ENCODE peak calls at places on chromosomes 12 and 14, in eight cellular contexts. One of them, this sample, is unnamed. For H3K36me3 and H3K4me1, the result is how much of the 10 kb centered on the place peaks cover.

GRCh38 chr12:118307069-118307954 is 65.4 kb downstream of the TAOK3 start:
- DNase-seq in heart left ventricle: peak
- DNase-seq in effector memory CD4-positive, alpha-beta T cell: no peak
- DNase-seq in stomach: no peak
- DNase-seq in suprapubic skin: no peak
- DNase-seq in MM.1S: no peak
- DNase-seq in GM23248: peak
- DNase-seq in cardiac muscle cell: peak
- DNase-seq in this sample: no peak

GRCh38 chr12:94416613-94417012 is 43.1 kb downstream of the CEP83 start:
- DNase-seq in heart left ventricle: no peak
- DNase-seq in effector memory CD4-positive, alpha-beta T cell: no peak
- DNase-seq in stomach: no peak
- DNase-seq in suprapubic skin: no peak
- DNase-seq in MM.1S: no peak
- DNase-seq in GM23248: no peak
- DNase-seq in cardiac muscle cell: no peak
- DNase-seq in this sample: no peak

GRCh38 chr12:131089526-131090253 is 136.0 kb downstream of the ADGRD1 start:
- DNase-seq in heart left ventricle: peak
- DNase-seq in effector memory CD4-positive, alpha-beta T cell: no peak
- DNase-seq in stomach: no peak
- DNase-seq in suprapubic skin: no peak
- DNase-seq in MM.1S: no peak
- DNase-seq in GM23248: no peak
- DNase-seq in cardiac muscle cell: no peak
- DNase-seq in this sample: no peak

GRCh38 chr12:53061404-53062010 is 11.6 kb downstream of the TNS2 start:
- DNase-seq in heart left ventricle: no peak
- DNase-seq in effector memory CD4-positive, alpha-beta T cell: no peak
- DNase-seq in stomach: peak
- DNase-seq in suprapubic skin: no peak
- DNase-seq in MM.1S: no peak
- DNase-seq in GM23248: no peak
- DNase-seq in cardiac muscle cell: peak
- DNase-seq in this sample: no peak

GRCh38 chr14:37526992-37527391 is 68.1 kb downstream of the FOXA1 start:
- DNase-seq in heart left ventricle: no peak
- DNase-seq in effector memory CD4-positive, alpha-beta T cell: no peak
- DNase-seq in stomach: no peak
- DNase-seq in suprapubic skin: no peak
- DNase-seq in MM.1S: no peak
- DNase-seq in GM23248: no peak
- DNase-seq in cardiac muscle cell: no peak
- DNase-seq in this sample: no peak

GRCh38 chr12:82099216-82099615 is 259.0 kb downstream of the CCDC59 start:
- DNase-seq in heart left ventricle: no peak
- DNase-seq in effector memory CD4-positive, alpha-beta T cell: no peak
- DNase-seq in stomach: no peak
- DNase-seq in suprapubic skin: no peak
- DNase-seq in MM.1S: no peak
- DNase-seq in GM23248: no peak
- DNase-seq in cardiac muscle cell: no peak
- DNase-seq in this sample: no peak

GRCh38 chr12:89760783-89761182 is 52.1 kb upstream of the ATP2B1 start:
- DNase-seq in heart left ventricle: no peak
- DNase-seq in effector memory CD4-positive, alpha-beta T cell: no peak
- DNase-seq in stomach: no peak
- DNase-seq in suprapubic skin: no peak
- DNase-seq in MM.1S: no peak
- DNase-seq in GM23248: no peak
- DNase-seq in cardiac muscle cell: no peak
- DNase-seq in this sample: peak

GRCh38 chr14:105152794-105153241 is 15.8 kb downstream of the JAG2 start:
- DNase-seq in heart left ventricle: peak
- DNase-seq in effector memory CD4-positive, alpha-beta T cell: no peak
- DNase-seq in stomach: no peak
- DNase-seq in suprapubic skin: no peak
- DNase-seq in MM.1S: no peak
- DNase-seq in GM23248: no peak
- DNase-seq in cardiac muscle cell: no peak
- DNase-seq in this sample: no peak

GRCh38 chr12:13001725-13002040 is 1.6 kb upstream of the HEBP1 start:
- DNase-seq in heart left ventricle: no peak
- DNase-seq in effector memory CD4-positive, alpha-beta T cell: no peak
- DNase-seq in stomach: no peak
- DNase-seq in suprapubic skin: no peak
- DNase-seq in MM.1S: no peak
- DNase-seq in GM23248: no peak
- DNase-seq in cardiac muscle cell: no peak
- DNase-seq in this sample: no peak

GRCh38 chr12:6363330-6364036 is 11.9 kb downstream of the SCNN1A start:
- DNase-seq in heart left ventricle: peak
- DNase-seq in effector memory CD4-positive, alpha-beta T cell: peak
- DNase-seq in stomach: peak
- DNase-seq in suprapubic skin: peak
- DNase-seq in MM.1S: peak
- DNase-seq in GM23248: peak
- DNase-seq in cardiac muscle cell: peak
- DNase-seq in this sample: peak

GRCh38 chr12:32559434-32559833 is 119.7 kb upstream of the DNM1L start:
- DNase-seq in heart left ventricle: no peak
- DNase-seq in effector memory CD4-positive, alpha-beta T cell: no peak
- DNase-seq in stomach: no peak
- DNase-seq in suprapubic skin: no peak
- DNase-seq in MM.1S: peak
- DNase-seq in GM23248: peak
- DNase-seq in cardiac muscle cell: no peak
- DNase-seq in this sample: no peak

GRCh38 chr12:99087278-99087677 is 442.2 kb downstream of the APAF1 start:
- DNase-seq in heart left ventricle: no peak
- DNase-seq in effector memory CD4-positive, alpha-beta T cell: no peak
- DNase-seq in stomach: no peak
- DNase-seq in suprapubic skin: no peak
- DNase-seq in MM.1S: no peak
- DNase-seq in GM23248: peak
- DNase-seq in cardiac muscle cell: peak
- DNase-seq in this sample: no peak

GRCh38 chr14:64639340-64639821 is 64.8 kb upstream of the PLEKHG3 start:
- DNase-seq in heart left ventricle: no peak
- DNase-seq in effector memory CD4-positive, alpha-beta T cell: no peak
- DNase-seq in stomach: no peak
- DNase-seq in suprapubic skin: peak
- DNase-seq in MM.1S: peak
- DNase-seq in GM23248: no peak
- DNase-seq in cardiac muscle cell: peak
- DNase-seq in this sample: no peak

GRCh38 chr12:66129934-66130266 is 650 bp downstream of the LLPH start:
- DNase-seq in heart left ventricle: no peak
- DNase-seq in effector memory CD4-positive, alpha-beta T cell: no peak
- DNase-seq in stomach: no peak
- DNase-seq in suprapubic skin: no peak
- DNase-seq in MM.1S: no peak
- DNase-seq in GM23248: peak
- DNase-seq in cardiac muscle cell: peak
- DNase-seq in this sample: no peak

GRCh38 chr12:109475993-109476806 is 900 bp downstream of the KCTD10 start:
- DNase-seq in heart left ventricle: no peak
- DNase-seq in effector memory CD4-positive, alpha-beta T cell: no peak
- DNase-seq in stomach: no peak
- DNase-seq in suprapubic skin: no peak
- DNase-seq in MM.1S: no peak
- DNase-seq in GM23248: peak
- DNase-seq in cardiac muscle cell: no peak
- DNase-seq in this sample: no peak

GRCh38 chr14:33123281-33123680 is 184.6 kb downstream of the NPAS3 start:
- DNase-seq in heart left ventricle: no peak
- DNase-seq in effector memory CD4-positive, alpha-beta T cell: no peak
- DNase-seq in stomach: no peak
- DNase-seq in suprapubic skin: no peak
- DNase-seq in MM.1S: no peak
- DNase-seq in GM23248: no peak
- DNase-seq in cardiac muscle cell: no peak
- DNase-seq in this sample: no peak

GRCh38 chr12:53500119-53500775 is 836 bp upstream of the TARBP2 start:
- DNase-seq in heart left ventricle: no peak
- DNase-seq in effector memory CD4-positive, alpha-beta T cell: no peak
- DNase-seq in stomach: peak
- DNase-seq in suprapubic skin: peak
- DNase-seq in MM.1S: no peak
- DNase-seq in GM23248: peak
- DNase-seq in cardiac muscle cell: peak
- DNase-seq in this sample: no peak

GRCh38 chr12:130613831-130614230 is 102.3 kb downstream of the RIMBP2 start:
- DNase-seq in heart left ventricle: no peak
- DNase-seq in effector memory CD4-positive, alpha-beta T cell: no peak
- DNase-seq in stomach: no peak
- DNase-seq in suprapubic skin: no peak
- DNase-seq in MM.1S: no peak
- DNase-seq in GM23248: no peak
- DNase-seq in cardiac muscle cell: no peak
- DNase-seq in this sample: no peak

GRCh38 chr12:24850486-24850885 is 98.4 kb downstream of the BCAT1 start:
- DNase-seq in heart left ventricle: no peak
- DNase-seq in effector memory CD4-positive, alpha-beta T cell: no peak
- DNase-seq in stomach: no peak
- DNase-seq in suprapubic skin: no peak
- DNase-seq in MM.1S: no peak
- DNase-seq in GM23248: no peak
- DNase-seq in cardiac muscle cell: no peak
- DNase-seq in this sample: no peak
- H3K36me3 ChIP-seq in heart left ventricle: under half
- H3K36me3 ChIP-seq in effector memory CD4-positive, alpha-beta T cell: under half
- H3K36me3 ChIP-seq in stomach: under half
- H3K36me3 ChIP-seq in suprapubic skin: under half
- H3K36me3 ChIP-seq in MM.1S: under half
- H3K36me3 ChIP-seq in GM23248: under half
- H3K36me3 ChIP-seq in cardiac muscle cell: under half
- H3K36me3 ChIP-seq in this sample: under half

GRCh38 chr14:103116645-103117044 is 6.6 kb upstream of the TNFAIP2 start:
- DNase-seq in heart left ventricle: no peak
- DNase-seq in effector memory CD4-positive, alpha-beta T cell: no peak
- DNase-seq in stomach: no peak
- DNase-seq in suprapubic skin: no peak
- DNase-seq in MM.1S: no peak
- DNase-seq in GM23248: no peak
- DNase-seq in cardiac muscle cell: no peak
- DNase-seq in this sample: no peak
- H3K4me1 ChIP-seq in heart left ventricle: under half
- H3K4me1 ChIP-seq in effector memory CD4-positive, alpha-beta T cell: under half
- H3K4me1 ChIP-seq in stomach: half or more
- H3K4me1 ChIP-seq in suprapubic skin: half or more
- H3K4me1 ChIP-seq in MM.1S: under half
- H3K4me1 ChIP-seq in GM23248: under half
- H3K4me1 ChIP-seq in cardiac muscle cell: under half
- H3K4me1 ChIP-seq in this sample: under half

DNA sequence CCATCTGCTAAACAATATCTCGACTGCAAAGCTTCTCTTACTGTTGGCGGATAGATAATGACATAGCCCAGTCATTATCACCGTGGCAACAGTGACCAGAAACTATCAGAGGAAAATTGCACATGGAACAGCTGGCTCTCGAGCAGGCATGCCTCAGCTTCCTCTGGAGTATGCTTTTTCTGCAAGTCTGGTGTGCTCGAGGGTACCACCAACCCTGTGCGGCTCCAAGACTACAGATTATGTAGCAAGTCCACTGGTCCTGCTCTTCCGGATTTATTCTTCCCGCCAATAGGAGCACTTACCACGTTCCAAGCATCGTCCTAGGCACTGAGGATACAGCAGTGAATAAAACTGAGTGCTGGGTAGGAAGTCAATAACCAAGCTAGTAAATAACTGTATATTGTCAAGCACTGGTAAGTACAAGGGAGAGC is 1.4 kb upstream of the GLRX5 start:
- DNase-seq in heart left ventricle: no peak
- DNase-seq in effector memory CD4-positive, alpha-beta T cell: no peak
- DNase-seq in stomach: no peak
- DNase-seq in suprapubic skin: no peak
- DNase-seq in MM.1S: no peak
- DNase-seq in GM23248: peak
- DNase-seq in cardiac muscle cell: peak
- DNase-seq in this sample: no peak
- H3K27ac ChIP-seq in heart left ventricle: no peak
- H3K27ac ChIP-seq in effector memory CD4-positive, alpha-beta T cell: peak
- H3K27ac ChIP-seq in stomach: peak
- H3K27ac ChIP-seq in suprapubic skin: peak
- H3K27ac ChIP-seq in MM.1S: peak
- H3K27ac ChIP-seq in GM23248: peak
- H3K27ac ChIP-seq in cardiac muscle cell: peak
- H3K27ac ChIP-seq in this sample: peak

DNA sequence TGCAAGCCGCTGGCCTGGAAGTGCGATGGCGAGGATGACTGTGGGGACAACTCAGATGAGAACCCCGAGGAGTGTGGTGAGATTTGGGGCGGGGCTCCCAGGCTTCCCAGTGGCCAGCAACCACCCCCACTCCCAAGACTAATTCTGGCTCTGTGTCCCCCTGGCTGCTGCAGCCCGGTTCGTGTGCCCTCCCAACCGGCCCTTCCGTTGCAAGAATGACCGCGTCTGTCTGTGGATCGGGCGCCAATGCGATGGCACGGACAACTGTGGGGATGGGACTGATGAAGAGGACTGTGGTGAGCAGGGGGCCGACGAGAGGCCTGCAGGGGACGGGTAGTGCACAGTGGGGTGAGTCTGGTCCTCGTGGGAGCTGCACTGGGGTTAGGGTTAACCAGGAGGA is 12.1 kb upstream of the NXPH4 start:
- DNase-seq in heart left ventricle: no peak
- DNase-seq in effector memory CD4-positive, alpha-beta T cell: no peak
- DNase-seq in stomach: no peak
- DNase-seq in suprapubic skin: no peak
- DNase-seq in MM.1S: no peak
- DNase-seq in GM23248: no peak
- DNase-seq in cardiac muscle cell: no peak
- DNase-seq in this sample: no peak
- H3K36me3 ChIP-seq in heart left ventricle: half or more
- H3K36me3 ChIP-seq in effector memory CD4-positive, alpha-beta T cell: under half
- H3K36me3 ChIP-seq in stomach: half or more
- H3K36me3 ChIP-seq in suprapubic skin: half or more
- H3K36me3 ChIP-seq in MM.1S: under half
- H3K36me3 ChIP-seq in GM23248: under half
- H3K36me3 ChIP-seq in cardiac muscle cell: under half
- H3K36me3 ChIP-seq in this sample: under half